ENCODE peak calls at places on chromosomes 16 and 17, in eight cellular contexts. One of them, this sample, is unnamed.

GRCh38 chr16:63933841-63934240 is 1188.0 kb downstream of the CDH11 start:
- DNase-seq in OCI-LY7: no peak
- DNase-seq in epithelial cell of esophagus: no peak
- DNase-seq in lower leg skin: no peak
- DNase-seq in HFF-Myc: no peak
- DNase-seq in foreskin fibroblast: no peak
- DNase-seq in Jurkat, Clone E6-1: no peak
- DNase-seq in cardiac fibroblast: no peak
- DNase-seq in this sample: no peak

GRCh38 chr16:7140899-7141298 is 191.7 kb upstream of the RBFOX1 start:
- DNase-seq in OCI-LY7: no peak
- DNase-seq in epithelial cell of esophagus: peak; percentile 11
- DNase-seq in lower leg skin: no peak
- DNase-seq in HFF-Myc: no peak
- DNase-seq in foreskin fibroblast: no peak
- DNase-seq in Jurkat, Clone E6-1: no peak
- DNase-seq in cardiac fibroblast: no peak
- DNase-seq in this sample: peak; percentile 36

GRCh38 chr16:23375643-23376042 is 73.5 kb downstream of the SCNN1B start:
- DNase-seq in OCI-LY7: no peak
- DNase-seq in epithelial cell of esophagus: no peak
- DNase-seq in lower leg skin: no peak
- DNase-seq in HFF-Myc: no peak
- DNase-seq in foreskin fibroblast: no peak
- DNase-seq in Jurkat, Clone E6-1: no peak
- DNase-seq in cardiac fibroblast: no peak
- DNase-seq in this sample: no peak

GRCh38 chr17:10226930-10227695 is 28.7 kb upstream of the GAS7 start:
- DNase-seq in OCI-LY7: peak; percentile 21
- DNase-seq in epithelial cell of esophagus: no peak
- DNase-seq in lower leg skin: peak; percentile 88
- DNase-seq in HFF-Myc: no peak
- DNase-seq in foreskin fibroblast: peak; percentile 4
- DNase-seq in Jurkat, Clone E6-1: peak; percentile 59
- DNase-seq in cardiac fibroblast: peak; percentile 12
- DNase-seq in this sample: no peak

GRCh38 chr16:4455951-4456350 is 18.5 kb downstream of the NMRAL1 start:
- DNase-seq in OCI-LY7: no peak
- DNase-seq in epithelial cell of esophagus: no peak
- DNase-seq in lower leg skin: no peak
- DNase-seq in HFF-Myc: no peak
- DNase-seq in foreskin fibroblast: no peak
- DNase-seq in Jurkat, Clone E6-1: no peak
- DNase-seq in cardiac fibroblast: no peak
- DNase-seq in this sample: no peak

GRCh38 chr17:32349854-32350661 is at the start of gene ZNF207:
- DNase-seq in OCI-LY7: peak; percentile 98
- DNase-seq in epithelial cell of esophagus: peak; percentile 97
- DNase-seq in lower leg skin: peak; percentile 99
- DNase-seq in HFF-Myc: peak; percentile 88
- DNase-seq in foreskin fibroblast: peak; percentile 96
- DNase-seq in Jurkat, Clone E6-1: peak; percentile 96
- DNase-seq in cardiac fibroblast: peak; percentile 97
- DNase-seq in this sample: peak; percentile 91

GRCh38 chr17:32495347-32496253 is 8.8 kb downstream of the CDK5R1 start:
- DNase-seq in OCI-LY7: no peak
- DNase-seq in epithelial cell of esophagus: no peak
- DNase-seq in lower leg skin: peak; percentile 80
- DNase-seq in HFF-Myc: no peak
- DNase-seq in foreskin fibroblast: no peak
- DNase-seq in Jurkat, Clone E6-1: no peak
- DNase-seq in cardiac fibroblast: no peak
- DNase-seq in this sample: no peak

GRCh38 chr17:58121925-58122324 is 26.3 kb upstream of the OR4D1 start:
- DNase-seq in OCI-LY7: peak; percentile 39
- DNase-seq in epithelial cell of esophagus: peak; percentile 43
- DNase-seq in lower leg skin: no peak
- DNase-seq in HFF-Myc: peak; percentile 17
- DNase-seq in foreskin fibroblast: peak; percentile 16
- DNase-seq in Jurkat, Clone E6-1: peak; percentile 57
- DNase-seq in cardiac fibroblast: peak; percentile 44
- DNase-seq in this sample: peak; percentile 35

GRCh38 chr16:83771306-83771942 is 36.4 kb upstream of the HSBP1 start:
- DNase-seq in OCI-LY7: no peak
- DNase-seq in epithelial cell of esophagus: no peak
- DNase-seq in lower leg skin: no peak
- DNase-seq in HFF-Myc: no peak
- DNase-seq in foreskin fibroblast: no peak
- DNase-seq in Jurkat, Clone E6-1: no peak
- DNase-seq in cardiac fibroblast: no peak
- DNase-seq in this sample: no peak

GRCh38 chr17:34318474-34318873 is 761 bp upstream of the CCL8 start:
- DNase-seq in OCI-LY7: peak; percentile 49
- DNase-seq in epithelial cell of esophagus: peak; percentile 5
- DNase-seq in lower leg skin: no peak
- DNase-seq in HFF-Myc: no peak
- DNase-seq in foreskin fibroblast: no peak
- DNase-seq in Jurkat, Clone E6-1: peak; percentile 26
- DNase-seq in cardiac fibroblast: peak; percentile 15
- DNase-seq in this sample: no peak

GRCh38 chr16:31362476-31363405 is 7.8 kb downstream of the ITGAX start:
- DNase-seq in OCI-LY7: no peak
- DNase-seq in epithelial cell of esophagus: no peak
- DNase-seq in lower leg skin: no peak
- DNase-seq in HFF-Myc: no peak
- DNase-seq in foreskin fibroblast: no peak
- DNase-seq in Jurkat, Clone E6-1: no peak
- DNase-seq in cardiac fibroblast: no peak
- DNase-seq in this sample: no peak

GRCh38 chr17:45226620-45227019 is 4.9 kb downstream of the FMNL1 start:
- DNase-seq in OCI-LY7: peak; percentile 24
- DNase-seq in epithelial cell of esophagus: no peak
- DNase-seq in lower leg skin: no peak
- DNase-seq in HFF-Myc: no peak
- DNase-seq in foreskin fibroblast: no peak
- DNase-seq in Jurkat, Clone E6-1: no peak
- DNase-seq in cardiac fibroblast: no peak
- DNase-seq in this sample: no peak

GRCh38 chr16:65546353-65546791 is 424.5 kb upstream of the CDH11 start:
- DNase-seq in OCI-LY7: no peak
- DNase-seq in epithelial cell of esophagus: no peak
- DNase-seq in lower leg skin: no peak
- DNase-seq in HFF-Myc: no peak
- DNase-seq in foreskin fibroblast: peak; percentile 52
- DNase-seq in Jurkat, Clone E6-1: no peak
- DNase-seq in cardiac fibroblast: no peak
- DNase-seq in this sample: no peak

GRCh38 chr17:8680850-8681174 is 50.3 kb upstream of the MYH10 start:
- DNase-seq in OCI-LY7: no peak
- DNase-seq in epithelial cell of esophagus: no peak
- DNase-seq in lower leg skin: peak; percentile 75
- DNase-seq in HFF-Myc: no peak
- DNase-seq in foreskin fibroblast: no peak
- DNase-seq in Jurkat, Clone E6-1: no peak
- DNase-seq in cardiac fibroblast: no peak
- DNase-seq in this sample: no peak

GRCh38 chr17:45320931-45321461 is 4.2 kb upstream of the MAP3K14 start:
- DNase-seq in OCI-LY7: no peak
- DNase-seq in epithelial cell of esophagus: peak; percentile 79
- DNase-seq in lower leg skin: no peak
- DNase-seq in HFF-Myc: peak; percentile 98
- DNase-seq in foreskin fibroblast: peak; percentile 93
- DNase-seq in Jurkat, Clone E6-1: no peak
- DNase-seq in cardiac fibroblast: peak; percentile 91
- DNase-seq in this sample: peak; percentile 83

GRCh38 chr17:48995332-48995870 is 1.8 kb upstream of the IGF2BP1 start:
- DNase-seq in OCI-LY7: peak; percentile 24
- DNase-seq in epithelial cell of esophagus: no peak
- DNase-seq in lower leg skin: peak; percentile 74
- DNase-seq in HFF-Myc: no peak
- DNase-seq in foreskin fibroblast: no peak
- DNase-seq in Jurkat, Clone E6-1: no peak
- DNase-seq in cardiac fibroblast: no peak
- DNase-seq in this sample: no peak

GRCh38 chr17:48996696-48997102 is 486 bp upstream of the IGF2BP1 start:
- DNase-seq in OCI-LY7: no peak
- DNase-seq in epithelial cell of esophagus: no peak
- DNase-seq in lower leg skin: peak; percentile 68
- DNase-seq in HFF-Myc: no peak
- DNase-seq in foreskin fibroblast: no peak
- DNase-seq in Jurkat, Clone E6-1: no peak
- DNase-seq in cardiac fibroblast: no peak
- DNase-seq in this sample: no peak

GRCh38 chr17:48994548-48995331 is 2.4 kb upstream of the IGF2BP1 start:
- DNase-seq in OCI-LY7: no peak
- DNase-seq in epithelial cell of esophagus: no peak
- DNase-seq in lower leg skin: peak; percentile 4
- DNase-seq in HFF-Myc: no peak
- DNase-seq in foreskin fibroblast: no peak
- DNase-seq in Jurkat, Clone E6-1: no peak
- DNase-seq in cardiac fibroblast: no peak
- DNase-seq in this sample: no peak

GRCh38 chr17:48997103-48997826 is at the start of gene IGF2BP1:
- DNase-seq in OCI-LY7: peak; percentile 70
- DNase-seq in epithelial cell of esophagus: peak; percentile 13
- DNase-seq in lower leg skin: peak; percentile 82
- DNase-seq in HFF-Myc: no peak
- DNase-seq in foreskin fibroblast: peak; percentile 61
- DNase-seq in Jurkat, Clone E6-1: peak; percentile 46
- DNase-seq in cardiac fibroblast: peak; percentile 74
- DNase-seq in this sample: no peak

GRCh38 chr17:48995871-48996695 is 1.1 kb upstream of the IGF2BP1 start:
- DNase-seq in OCI-LY7: peak; percentile 66
- DNase-seq in epithelial cell of esophagus: no peak
- DNase-seq in lower leg skin: peak; percentile 79
- DNase-seq in HFF-Myc: no peak
- DNase-seq in foreskin fibroblast: no peak
- DNase-seq in Jurkat, Clone E6-1: peak; percentile 36
- DNase-seq in cardiac fibroblast: no peak
- DNase-seq in this sample: no peak
- H3K4me3 ChIP-seq in OCI-LY7: peak overlapping the region; percentile 83
- H3K4me3 ChIP-seq in epithelial cell of esophagus: peak overlapping the region; percentile 49
- H3K4me3 ChIP-seq in lower leg skin: no peak overlapping the region
- H3K4me3 ChIP-seq in HFF-Myc: peak overlapping the region; percentile 58
- H3K4me3 ChIP-seq in foreskin fibroblast: peak overlapping the region; percentile 36
- H3K4me3 ChIP-seq in Jurkat, Clone E6-1: peak overlapping the region; percentile 76
- H3K4me3 ChIP-seq in cardiac fibroblast: peak overlapping the region; percentile 66
- H3K4me3 ChIP-seq in this sample: no peak overlapping the region

DNA sequence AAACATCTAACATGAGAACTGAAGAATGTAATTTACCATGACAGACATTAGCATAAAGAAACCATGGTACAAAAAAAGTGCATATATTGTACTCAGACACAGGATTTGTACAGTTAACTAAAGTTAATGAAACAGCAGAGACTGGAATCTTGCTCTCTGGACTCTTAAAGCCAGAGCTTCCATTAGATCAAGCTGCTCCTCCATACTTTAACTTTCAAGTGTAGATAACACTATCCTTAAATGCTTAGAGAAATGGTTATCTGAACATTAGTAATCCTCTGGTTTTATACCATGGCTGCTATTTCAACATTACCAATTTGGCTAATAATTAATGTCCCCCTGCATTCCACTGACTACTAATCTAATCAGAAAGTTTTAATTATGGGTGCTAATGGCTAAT is 3.1 kb downstream of the NUDT21 start:
- DNase-seq in OCI-LY7: no peak
- DNase-seq in epithelial cell of esophagus: no peak
- DNase-seq in lower leg skin: no peak
- DNase-seq in HFF-Myc: no peak
- DNase-seq in foreskin fibroblast: no peak
- DNase-seq in Jurkat, Clone E6-1: no peak
- DNase-seq in cardiac fibroblast: no peak
- DNase-seq in this sample: no peak
- H3K4me3 ChIP-seq in OCI-LY7: peak overlapping the region; percentile 89
- H3K4me3 ChIP-seq in epithelial cell of esophagus: no peak overlapping the region
- H3K4me3 ChIP-seq in lower leg skin: no peak overlapping the region
- H3K4me3 ChIP-seq in HFF-Myc: no peak overlapping the region
- H3K4me3 ChIP-seq in foreskin fibroblast: no peak overlapping the region
- H3K4me3 ChIP-seq in Jurkat, Clone E6-1: no peak overlapping the region
- H3K4me3 ChIP-seq in cardiac fibroblast: no peak overlapping the region
- H3K4me3 ChIP-seq in this sample: no peak overlapping the region

DNA sequence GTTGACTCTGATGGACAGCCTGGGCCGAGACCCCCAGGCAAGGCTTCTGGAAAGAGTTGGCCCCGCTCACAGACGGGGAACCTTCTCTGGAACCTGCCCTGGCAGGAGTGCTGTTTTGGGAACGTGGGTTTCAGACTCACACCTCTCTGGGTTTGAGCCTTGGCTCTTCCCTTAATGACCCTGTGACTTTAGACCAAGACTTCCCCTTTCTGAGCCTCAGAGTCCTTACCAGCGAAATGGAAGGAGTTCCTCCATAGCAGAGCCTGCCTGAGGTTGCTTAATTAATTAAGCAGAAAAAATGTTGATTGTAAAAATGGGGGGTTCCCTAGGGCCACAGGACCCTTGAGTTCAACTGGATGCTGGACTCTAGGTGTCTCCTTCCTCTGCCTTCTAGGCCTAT is 408.2 kb downstream of the SEC14L1 start:
- DNase-seq in OCI-LY7: peak; percentile 22
- DNase-seq in epithelial cell of esophagus: no peak
- DNase-seq in lower leg skin: no peak
- DNase-seq in HFF-Myc: no peak
- DNase-seq in foreskin fibroblast: no peak
- DNase-seq in Jurkat, Clone E6-1: no peak
- DNase-seq in cardiac fibroblast: no peak
- DNase-seq in this sample: no peak
- H3K4me3 ChIP-seq in OCI-LY7: no peak overlapping the region
- H3K4me3 ChIP-seq in epithelial cell of esophagus: no peak overlapping the region
- H3K4me3 ChIP-seq in lower leg skin: no peak overlapping the region
- H3K4me3 ChIP-seq in HFF-Myc: no peak overlapping the region
- H3K4me3 ChIP-seq in foreskin fibroblast: no peak overlapping the region
- H3K4me3 ChIP-seq in Jurkat, Clone E6-1: no peak overlapping the region
- H3K4me3 ChIP-seq in cardiac fibroblast: no peak overlapping the region
- H3K4me3 ChIP-seq in this sample: no peak overlapping the region

GRCh38 chr17:187130-187529 is 5.7 kb upstream of the DOC2B start:
- DNase-seq in OCI-LY7: no peak
- DNase-seq in epithelial cell of esophagus: no peak
- DNase-seq in lower leg skin: no peak
- DNase-seq in HFF-Myc: no peak
- DNase-seq in foreskin fibroblast: no peak
- DNase-seq in Jurkat, Clone E6-1: no peak
- DNase-seq in cardiac fibroblast: no peak
- DNase-seq in this sample: no peak

GRCh38 chr17:189444-189843 is 8.0 kb upstream of the DOC2B start:
- DNase-seq in OCI-LY7: no peak
- DNase-seq in epithelial cell of esophagus: no peak
- DNase-seq in lower leg skin: no peak
- DNase-seq in HFF-Myc: no peak
- DNase-seq in foreskin fibroblast: no peak
- DNase-seq in Jurkat, Clone E6-1: no peak
- DNase-seq in cardiac fibroblast: no peak
- DNase-seq in this sample: no peak

GRCh38 chr17:183021-183420 is 1.6 kb upstream of the DOC2B start:
- DNase-seq in OCI-LY7: no peak
- DNase-seq in epithelial cell of esophagus: no peak
- DNase-seq in lower leg skin: no peak
- DNase-seq in HFF-Myc: no peak
- DNase-seq in foreskin fibroblast: no peak
- DNase-seq in Jurkat, Clone E6-1: no peak
- DNase-seq in cardiac fibroblast: no peak
- DNase-seq in this sample: no peak

GRCh38 chr17:182164-182751 is 808 bp upstream of the DOC2B start:
- DNase-seq in OCI-LY7: no peak
- DNase-seq in epithelial cell of esophagus: peak; percentile 4
- DNase-seq in lower leg skin: no peak
- DNase-seq in HFF-Myc: no peak
- DNase-seq in foreskin fibroblast: no peak
- DNase-seq in Jurkat, Clone E6-1: no peak
- DNase-seq in cardiac fibroblast: no peak
- DNase-seq in this sample: peak; percentile 75

GRCh38 chr17:185445-186138 is 4.1 kb upstream of the DOC2B start:
- DNase-seq in OCI-LY7: no peak
- DNase-seq in epithelial cell of esophagus: peak; percentile 4
- DNase-seq in lower leg skin: no peak
- DNase-seq in HFF-Myc: no peak
- DNase-seq in foreskin fibroblast: no peak
- DNase-seq in Jurkat, Clone E6-1: no peak
- DNase-seq in cardiac fibroblast: no peak
- DNase-seq in this sample: peak; percentile 53
- H3K4me3 ChIP-seq in OCI-LY7: no peak overlapping the region
- H3K4me3 ChIP-seq in epithelial cell of esophagus: no peak overlapping the region
- H3K4me3 ChIP-seq in lower leg skin: no peak overlapping the region
- H3K4me3 ChIP-seq in HFF-Myc: no peak overlapping the region
- H3K4me3 ChIP-seq in foreskin fibroblast: no peak overlapping the region
- H3K4me3 ChIP-seq in Jurkat, Clone E6-1: no peak overlapping the region
- H3K4me3 ChIP-seq in cardiac fibroblast: no peak overlapping the region
- H3K4me3 ChIP-seq in this sample: no peak overlapping the region